ENCODE peak calls at places on chromosomes 11 and 22, in four cellular contexts. One of them, this sample, is unnamed.

GRCh38 chr11:135033545-135033944 is 621.5 kb upstream of the B3GAT1 start:
- DNase-seq in right cardiac atrium: no peak
- DNase-seq in fibroblast of mammary gland: no peak
- DNase-seq in NCI-H524: peak; percentile 28
- DNase-seq in this sample: no peak

GRCh38 chr11:78560066-78560597 is 14.5 kb downstream of the NARS2 start:
- DNase-seq in fibroblast of mammary gland: no peak
- DNase-seq in NCI-H524: no peak
- DNase-seq in right cardiac atrium: no peak
- DNase-seq in this sample: no peak

GRCh38 chr22:47372111-47372581 is 609.7 kb downstream of the TBC1D22A start:
- DNase-seq in NCI-H524: no peak
- DNase-seq in fibroblast of mammary gland: no peak
- DNase-seq in right cardiac atrium: no peak
- DNase-seq in this sample: no peak

GRCh38 chr11:91100432-91100831 is 877.6 kb upstream of the CHORDC1 start:
- DNase-seq in fibroblast of mammary gland: peak; percentile 1
- DNase-seq in NCI-H524: no peak
- DNase-seq in right cardiac atrium: no peak
- DNase-seq in this sample: no peak

GRCh38 chr11:71129624-71130023 is 122.8 kb downstream of the SHANK2 start:
- DNase-seq in right cardiac atrium: no peak
- DNase-seq in NCI-H524: no peak
- DNase-seq in fibroblast of mammary gland: peak; percentile 18
- DNase-seq in this sample: no peak

GRCh38 chr11:1017269-1018005 is 19.1 kb downstream of the MUC6 start:
- DNase-seq in right cardiac atrium: no peak
- DNase-seq in NCI-H524: no peak
- DNase-seq in fibroblast of mammary gland: no peak
- DNase-seq in this sample: no peak

GRCh38 chr11:66316849-66317251 is at the start of gene CD248:
- DNase-seq in NCI-H524: no peak
- DNase-seq in fibroblast of mammary gland: peak; percentile 74
- DNase-seq in right cardiac atrium: peak; percentile 96
- DNase-seq in this sample: peak; percentile 86

GRCh38 chr22:42924436-42924835 is 67.4 kb upstream of the ARFGAP3 start:
- DNase-seq in NCI-H524: no peak
- DNase-seq in fibroblast of mammary gland: no peak
- DNase-seq in right cardiac atrium: peak; percentile 36
- DNase-seq in this sample: no peak

GRCh38 chr11:116432301-116432700 is 340.5 kb downstream of the BUD13 start:
- DNase-seq in right cardiac atrium: no peak
- DNase-seq in NCI-H524: no peak
- DNase-seq in fibroblast of mammary gland: no peak
- DNase-seq in this sample: no peak

GRCh38 chr11:13333456-13333957 is 55.9 kb downstream of the BMAL1 start:
- DNase-seq in fibroblast of mammary gland: no peak
- DNase-seq in right cardiac atrium: no peak
- DNase-seq in NCI-H524: no peak
- DNase-seq in this sample: no peak

GRCh38 chr11:114180301-114181055 is 115.7 kb upstream of the NNMT start:
- DNase-seq in NCI-H524: peak; percentile 21
- DNase-seq in right cardiac atrium: peak; percentile 78
- DNase-seq in fibroblast of mammary gland: peak; percentile 48
- DNase-seq in this sample: peak; percentile 45

GRCh38 chr11:67357831-67358555 is 4.6 kb upstream of the POLD4 start:
- DNase-seq in right cardiac atrium: peak; percentile 38
- DNase-seq in NCI-H524: no peak
- DNase-seq in fibroblast of mammary gland: peak; percentile 50
- DNase-seq in this sample: peak; percentile 49